ENCODE peak calls at places on chromosomes 5 and 9, in eight cellular contexts. W is lower leg skin, L is adrenal gland, R is stomach, U is foreskin fibroblast, N is nephron progenitor cell, T is testis, M is left ventricle myocardium inferior. J is an unnamed sample.

GRCh38 chr5:57493034-57493433 is 10.4 kb upstream of the ACTBL2 start:
- DNase-seq in W (no peak), N (no peak), L (no peak), T (no peak), R (no peak), U (no peak), M (no peak), J (no peak)

GRCh38 chr5:26903469-26903868 is 134.9 kb downstream of the CDH9 start:
- DNase-seq in U (no peak), L (no peak), W (no peak), R (no peak), T (no peak), M (no peak), N (no peak), J (no peak)

GRCh38 chr5:106964102-106964501 is 706.6 kb downstream of the EFNA5 start:
- DNase-seq in R (no peak), U (peak), T (no peak), W (no peak), L (no peak), N (no peak), M (no peak), J (no peak)

GRCh38 chr5:78508231-78508765 is 140.3 kb downstream of the LHFPL2 start:
- DNase-seq in L (peak), N (no peak), R (no peak), M (no peak), U (no peak), T (no peak), W (peak), J (no peak)

GRCh38 chr5:171340491-171340890 is 31.4 kb downstream of the TLX3 start:
- DNase-seq in N (no peak), W (no peak), R (no peak), M (no peak), L (no peak), T (no peak), U (no peak), J (no peak)

GRCh38 chr9:111759762-111760639 is 34.7 kb downstream of the SHOC1 start:
- DNase-seq in N (peak), L (peak), U (peak), T (peak), R (peak), M (no peak), W (no peak), J (peak)

GRCh38 chr9:5518937-5519319 is 8.6 kb downstream of the PDCD1LG2 start:
- DNase-seq in T (no peak), R (no peak), U (no peak), N (no peak), W (no peak), L (no peak), M (no peak), J (no peak)

GRCh38 chr9:93952119-93952783 is 2.9 kb downstream of the BARX1 start:
- DNase-seq in M (no peak), L (no peak), W (peak), N (no peak), R (no peak), T (no peak), U (no peak), J (no peak)

GRCh38 chr5:81748556-81748955 is 2.3 kb downstream of the SSBP2 start:
- DNase-seq in U (no peak), L (no peak), N (no peak), R (no peak), T (no peak), W (no peak), M (no peak), J (no peak)
- TF ChIP-seq CTCF in U (no peak), L (no peak), N (no peak), R (no peak), T (no peak), W (no peak), M (no peak), J (no peak)

DNA sequence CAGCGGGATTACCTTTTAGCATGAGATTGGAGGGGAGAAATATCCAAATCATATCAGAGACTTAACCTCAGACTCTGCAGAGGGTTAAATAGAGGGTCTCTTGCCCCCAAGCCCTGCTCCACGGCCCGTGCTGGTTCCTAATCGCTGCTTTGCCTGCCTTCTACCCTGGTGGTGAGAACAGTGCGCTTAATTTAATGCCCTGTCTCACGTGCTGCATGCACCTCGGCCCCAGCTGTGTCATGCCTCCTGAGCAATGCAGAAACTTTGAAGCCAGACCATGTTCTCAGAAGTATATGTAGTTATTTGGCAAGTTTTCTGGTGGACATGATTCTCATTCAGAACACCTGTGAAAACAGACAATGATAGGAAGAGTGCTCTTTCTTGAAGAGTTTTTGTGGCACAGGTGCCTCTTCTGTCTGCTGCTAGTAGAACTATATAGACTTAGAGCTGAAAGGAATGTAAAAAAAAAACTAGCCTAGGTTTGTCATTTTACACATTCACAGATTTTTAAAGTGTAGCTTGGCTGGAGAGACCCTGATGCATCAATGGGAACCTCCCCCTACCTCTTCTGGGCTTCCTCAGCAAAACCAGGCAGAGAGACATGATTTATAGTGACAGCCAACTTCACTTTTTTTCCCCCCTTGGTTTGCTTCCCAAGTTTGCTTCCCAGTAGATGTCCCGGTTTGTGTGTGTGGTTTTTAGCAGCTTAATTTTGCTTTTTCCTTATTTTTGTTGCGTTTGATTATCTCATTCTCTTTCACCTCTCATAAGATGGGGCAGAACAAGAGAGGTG is 1.6 kb downstream of the OTULIN start:
- DNase-seq in R (no peak), U (no peak), M (no peak), L (no peak), W (no peak), T (no peak), N (peak), J (no peak)
- TF ChIP-seq CTCF in R (no peak), U (no peak), M (peak), L (no peak), W (no peak), T (no peak), N (no peak), J (peak)

DNA sequence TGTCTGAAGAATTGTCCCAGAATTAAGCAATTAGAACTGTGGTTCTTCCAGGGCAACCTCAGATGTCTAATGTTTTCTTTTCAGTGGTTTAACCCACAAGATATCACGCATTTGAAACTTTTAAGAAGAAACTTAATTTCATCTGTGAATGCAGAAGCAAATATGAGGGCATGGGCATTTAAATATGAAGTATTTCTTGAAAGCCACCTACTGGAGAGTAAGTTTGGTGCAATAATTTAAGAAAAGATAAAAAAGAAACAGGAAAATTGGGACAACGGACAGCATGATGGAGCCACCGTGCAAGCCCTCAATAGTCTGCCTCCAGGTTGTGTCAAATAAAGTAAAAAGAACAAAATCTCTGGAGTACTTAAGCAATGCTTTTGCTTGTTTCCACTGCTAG is 1.2 kb upstream of the CAPSL start:
- DNase-seq in U (no peak), W (no peak), N (no peak), T (no peak), R (no peak), L (no peak), M (no peak), J (no peak)
- TF ChIP-seq CTCF in U (peak), W (no peak), N (no peak), T (no peak), R (no peak), L (no peak), M (no peak), J (peak)

DNA sequence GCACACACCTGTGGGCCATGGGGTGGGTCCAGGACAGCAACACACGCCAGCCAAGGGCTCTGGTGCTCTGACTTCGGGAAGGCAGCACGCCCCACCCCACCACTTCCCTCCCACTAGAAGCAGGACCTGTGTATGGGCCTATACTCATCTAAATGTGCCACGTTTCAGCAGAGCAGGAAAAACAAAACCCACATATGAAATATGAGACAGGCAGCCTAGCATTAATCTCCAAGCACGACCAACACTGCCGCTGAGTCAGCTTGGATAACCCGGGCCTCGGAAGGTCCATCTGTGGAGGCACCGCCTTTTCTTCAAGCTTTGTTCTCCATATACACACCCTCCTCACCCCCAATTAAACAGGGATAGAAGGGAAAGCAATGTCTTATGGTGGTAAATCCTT is 203.1 kb downstream of the ROR2 start:
- DNase-seq in M (no peak), R (no peak), L (no peak), T (no peak), W (no peak), U (no peak), N (no peak), J (no peak)
- TF ChIP-seq CTCF in M (no peak), R (no peak), L (no peak), T (no peak), W (no peak), U (no peak), N (no peak), J (no peak)

DNA sequence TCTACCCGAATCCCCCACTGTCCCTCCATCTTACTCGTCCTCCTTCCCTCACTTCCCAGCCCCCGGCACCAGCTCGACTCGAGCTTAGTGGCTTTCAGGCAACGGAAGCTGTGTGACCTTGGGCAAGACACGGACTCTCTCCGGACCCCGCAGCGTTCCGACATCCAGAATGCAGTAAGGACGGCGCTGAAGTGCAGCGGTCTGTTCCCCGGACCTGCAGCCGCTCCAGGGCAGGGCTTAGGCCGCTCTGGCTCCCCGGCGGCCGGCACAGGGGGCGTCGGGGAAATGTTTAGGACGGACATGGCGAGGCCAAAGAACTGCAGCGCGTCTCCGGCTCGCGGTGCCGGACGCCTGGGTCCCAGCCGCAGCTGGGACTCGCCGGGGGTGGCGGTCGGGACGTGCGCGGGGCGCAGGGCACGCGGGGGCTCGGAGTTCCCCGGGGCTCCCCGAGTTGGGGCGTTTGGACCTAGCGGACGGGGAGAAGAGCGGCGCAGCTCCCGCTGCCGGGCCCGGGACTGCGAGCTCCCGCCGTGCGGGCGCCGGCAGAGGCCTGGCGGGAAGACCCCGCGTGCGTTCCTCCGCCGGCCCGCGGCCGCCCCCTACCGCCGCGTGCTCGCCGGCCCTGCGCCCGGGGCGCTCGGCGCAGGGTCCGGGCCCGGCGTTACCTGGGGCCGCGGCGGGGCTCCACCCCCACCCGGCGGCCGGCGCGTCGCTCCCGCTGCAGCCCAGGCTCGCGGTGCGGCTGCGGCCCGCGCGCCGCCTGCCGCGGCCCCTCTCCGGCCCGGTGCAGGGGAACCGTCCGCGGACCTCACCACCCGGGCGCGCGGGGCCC is 5.6 kb upstream of the RNF44 start:
- DNase-seq in U (no peak), L (no peak), W (no peak), M (no peak), N (peak), T (peak), R (no peak), J (peak)
- TF ChIP-seq CTCF in U (no peak), L (no peak), W (no peak), M (no peak), N (no peak), T (no peak), R (no peak), J (peak)

GRCh38 chr9:75065513-75065912 is 22.4 kb downstream of the NMRK1 start:
- DNase-seq in M (no peak), N (no peak), W (no peak), L (no peak), U (no peak), R (no peak), T (no peak), J (no peak)

GRCh38 chr9:75064307-75065025 is 23.5 kb downstream of the NMRK1 start:
- DNase-seq in L (no peak), N (no peak), W (no peak), R (no peak), T (no peak), M (no peak), U (peak), J (no peak)

GRCh38 chr9:75063556-75064305 is 24.2 kb downstream of the NMRK1 start:
- DNase-seq in M (no peak), W (no peak), T (no peak), L (no peak), N (no peak), R (no peak), U (peak), J (no peak)

DNA sequence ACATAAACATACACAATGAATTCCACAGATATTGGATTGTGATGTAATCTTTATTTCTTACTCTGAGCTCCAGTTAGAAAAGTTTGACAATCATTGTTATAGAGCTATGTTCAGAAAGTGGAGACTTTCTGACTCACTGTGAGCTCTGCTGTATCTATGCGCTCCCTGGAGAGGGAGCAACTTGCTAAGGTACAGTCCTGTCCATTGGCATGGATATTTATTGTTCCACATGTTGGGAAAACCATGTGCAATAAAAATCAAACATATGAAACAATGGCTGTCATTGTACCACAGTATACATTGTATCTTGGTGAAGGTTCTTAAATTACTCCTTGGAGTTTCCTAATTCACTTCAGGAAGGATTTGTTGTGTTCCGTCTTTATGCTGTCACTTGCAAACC is 26.8 kb downstream of the NMRK1 start:
- DNase-seq in N (no peak), U (no peak), T (no peak), W (no peak), R (no peak), L (no peak), M (no peak), J (no peak)
- TF ChIP-seq CTCF in N (no peak), U (no peak), T (no peak), W (no peak), R (no peak), L (no peak), M (no peak), J (no peak)

DNA sequence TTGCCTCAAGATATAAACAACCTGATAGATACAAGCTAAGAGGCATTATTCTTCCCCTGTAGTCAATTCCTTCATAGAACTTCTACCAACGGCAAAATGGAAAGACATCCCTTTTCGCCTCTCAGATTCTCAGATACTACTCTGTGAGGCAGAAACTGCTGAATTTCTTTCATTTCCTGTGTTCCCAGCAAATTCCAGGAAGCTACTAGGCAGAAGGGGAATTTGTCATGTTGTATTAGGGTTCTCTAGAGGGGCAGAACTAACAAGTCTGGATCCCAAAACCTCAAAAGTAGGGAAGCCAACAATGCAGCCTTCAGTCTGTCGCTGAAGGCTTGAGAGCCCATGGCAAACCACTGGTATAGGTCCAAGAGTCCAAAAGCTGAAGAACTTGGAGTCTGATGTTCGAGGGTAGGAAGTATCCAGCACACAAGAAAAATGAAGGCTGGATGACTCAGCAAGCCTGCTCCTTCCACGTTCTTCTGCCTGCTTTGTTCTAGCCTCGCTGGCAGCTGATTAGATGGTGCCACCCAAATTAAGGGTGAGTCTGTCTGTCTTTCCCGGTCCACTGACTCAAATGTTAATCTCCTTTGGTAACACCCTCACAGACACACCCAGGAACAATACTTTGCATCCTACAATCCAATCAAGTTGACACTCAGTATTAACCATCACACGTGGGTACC is 15.2 kb downstream of the RNF180 start:
- DNase-seq in L (peak), T (no peak), U (no peak), R (no peak), W (no peak), M (no peak), N (no peak), J (no peak)
- TF ChIP-seq CTCF in L (no peak), T (no peak), U (no peak), R (no peak), W (no peak), M (no peak), N (no peak), J (no peak)

DNA sequence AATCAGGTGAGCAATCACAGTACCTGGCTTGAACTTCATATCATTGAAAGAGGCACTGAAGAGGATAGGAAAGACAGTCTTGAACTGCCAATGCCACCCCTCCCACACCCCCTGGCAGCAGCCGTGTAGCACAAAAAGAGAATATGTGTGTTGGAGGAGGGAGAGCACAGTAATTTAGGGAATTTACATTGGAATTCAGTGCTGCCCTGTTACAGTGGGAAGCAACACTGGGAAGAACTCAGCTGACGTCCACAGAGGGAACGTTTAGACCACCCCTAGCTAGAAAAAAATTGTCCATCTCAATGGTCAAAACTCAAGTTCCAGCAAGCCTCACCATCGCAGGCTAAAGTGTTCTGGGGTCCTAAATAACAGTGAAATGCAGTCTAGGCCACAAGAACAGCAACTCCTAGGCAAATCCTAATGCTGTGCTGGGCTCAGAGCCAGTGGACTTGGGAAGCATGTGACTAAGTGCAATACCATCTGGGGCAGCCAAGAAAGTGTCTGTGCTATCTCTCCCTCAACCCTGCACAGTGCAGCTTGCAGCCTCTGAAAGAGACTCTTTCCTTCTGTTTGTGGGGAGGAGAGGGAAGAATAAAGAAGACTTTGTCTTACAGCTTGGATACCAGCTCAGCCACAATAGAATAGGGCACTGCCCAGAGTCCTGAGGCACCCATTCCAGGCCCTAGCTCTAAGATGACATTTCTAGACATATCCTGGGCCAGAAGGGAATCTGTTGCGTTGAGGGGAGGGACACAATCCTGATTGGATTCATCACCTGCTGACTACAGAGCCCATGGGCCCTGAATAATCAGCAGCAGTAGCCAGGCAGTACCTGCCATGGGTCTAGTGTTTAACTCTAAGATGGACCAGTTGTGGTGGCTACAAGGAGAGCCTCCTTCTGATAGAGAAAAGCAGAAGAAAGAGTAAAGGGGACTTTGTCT is 62.1 kb upstream of the VLDLR start:
- DNase-seq in U (peak), M (peak), L (peak), R (peak), W (no peak), T (peak), N (no peak), J (no peak)
- TF ChIP-seq CTCF in U (no peak), M (peak), L (no peak), R (no peak), W (no peak), T (no peak), N (no peak), J (no peak)

DNA sequence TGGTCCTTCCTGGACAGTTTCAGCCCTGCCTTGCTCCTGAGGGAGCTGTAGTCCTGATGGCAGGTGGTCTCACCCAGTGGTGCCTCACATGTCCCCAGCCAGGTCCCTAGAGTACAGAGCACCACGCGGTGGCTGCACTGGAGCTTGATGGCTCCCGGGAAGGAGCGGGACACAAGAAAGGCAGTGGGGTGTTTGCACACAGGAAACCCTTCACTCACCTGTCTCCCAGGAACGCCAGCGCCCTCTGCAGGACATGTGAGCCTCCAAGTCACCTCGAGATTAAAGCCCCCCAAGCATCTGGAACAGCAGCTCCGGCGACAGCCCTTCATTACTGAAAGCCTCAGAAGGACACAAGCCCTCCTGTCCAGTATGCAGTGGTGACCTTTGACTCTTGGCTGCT is 19.9 kb upstream of the TMEM250 start:
- DNase-seq in U (no peak), T (no peak), L (no peak), M (no peak), R (no peak), W (no peak), N (peak), J (no peak)
- TF ChIP-seq CTCF in U (peak), T (no peak), L (no peak), M (peak), R (no peak), W (no peak), N (peak), J (peak)